ENCODE peak calls at places on chromosome 5, in six cellular contexts. One of them, this sample, is unnamed.

GRCh38 chr5:134905246-134905996 is 490 bp downstream of the PCBD2 start:
- DNase-seq in neuronal stem cell: peak; percentile 36
- DNase-seq in heart left ventricle: no peak
- DNase-seq in left ventricle myocardium inferior: no peak
- DNase-seq in Peyer's patch: peak; percentile 59
- DNase-seq in right lobe of liver: no peak
- DNase-seq in this sample: peak; percentile 78

GRCh38 chr5:130104895-130105684 is 200.8 kb downstream of the CHSY3 start:
- DNase-seq in heart left ventricle: no peak
- DNase-seq in neuronal stem cell: no peak
- DNase-seq in Peyer's patch: no peak
- DNase-seq in right lobe of liver: no peak
- DNase-seq in left ventricle myocardium inferior: no peak
- DNase-seq in this sample: no peak

GRCh38 chr5:7207979-7208378 is 188.0 kb upstream of the ADCY2 start:
- DNase-seq in Peyer's patch: no peak
- DNase-seq in right lobe of liver: no peak
- DNase-seq in heart left ventricle: no peak
- DNase-seq in neuronal stem cell: no peak
- DNase-seq in left ventricle myocardium inferior: no peak
- DNase-seq in this sample: no peak

GRCh38 chr5:122846051-122846567 is 696 bp downstream of the SNX24 start:
- DNase-seq in Peyer's patch: no peak
- DNase-seq in right lobe of liver: no peak
- DNase-seq in left ventricle myocardium inferior: no peak
- DNase-seq in neuronal stem cell: no peak
- DNase-seq in heart left ventricle: no peak
- DNase-seq in this sample: peak; percentile 40

GRCh38 chr5:132876020-132876759 is 2.7 kb downstream of the LEAP2 start:
- DNase-seq in heart left ventricle: no peak
- DNase-seq in neuronal stem cell: no peak
- DNase-seq in right lobe of liver: no peak
- DNase-seq in Peyer's patch: no peak
- DNase-seq in left ventricle myocardium inferior: no peak
- DNase-seq in this sample: no peak

GRCh38 chr5:17910318-17910717 is 276.1 kb downstream of the TAF11L14 start:
- DNase-seq in Peyer's patch: no peak
- DNase-seq in left ventricle myocardium inferior: no peak
- DNase-seq in right lobe of liver: no peak
- DNase-seq in heart left ventricle: no peak
- DNase-seq in neuronal stem cell: no peak
- DNase-seq in this sample: no peak

GRCh38 chr5:95862636-95863382 is 40.3 kb upstream of the GLRX start:
- DNase-seq in left ventricle myocardium inferior: no peak
- DNase-seq in neuronal stem cell: no peak
- DNase-seq in right lobe of liver: no peak
- DNase-seq in Peyer's patch: no peak
- DNase-seq in heart left ventricle: no peak
- DNase-seq in this sample: no peak

GRCh38 chr5:77168187-77168883 is 42.1 kb upstream of the PDE8B start:
- DNase-seq in heart left ventricle: peak; percentile 67
- DNase-seq in Peyer's patch: no peak
- DNase-seq in left ventricle myocardium inferior: peak; percentile 72
- DNase-seq in right lobe of liver: peak; percentile 65
- DNase-seq in neuronal stem cell: no peak
- DNase-seq in this sample: peak; percentile 27

GRCh38 chr5:69001605-69002004 is 92.2 kb upstream of the SLC30A5 start:
- DNase-seq in Peyer's patch: no peak
- DNase-seq in left ventricle myocardium inferior: no peak
- DNase-seq in neuronal stem cell: no peak
- DNase-seq in heart left ventricle: no peak
- DNase-seq in right lobe of liver: no peak
- DNase-seq in this sample: no peak

GRCh38 chr5:130526708-130527107 is 622.4 kb downstream of the CHSY3 start:
- DNase-seq in neuronal stem cell: no peak
- DNase-seq in Peyer's patch: no peak
- DNase-seq in heart left ventricle: no peak
- DNase-seq in left ventricle myocardium inferior: no peak
- DNase-seq in right lobe of liver: no peak
- DNase-seq in this sample: no peak

GRCh38 chr5:90939208-90939607 is 380.6 kb downstream of the ADGRV1 start:
- DNase-seq in Peyer's patch: no peak
- DNase-seq in left ventricle myocardium inferior: no peak
- DNase-seq in heart left ventricle: no peak
- DNase-seq in neuronal stem cell: no peak
- DNase-seq in right lobe of liver: no peak
- DNase-seq in this sample: no peak

GRCh38 chr5:132754947-132755346 is 7.7 kb downstream of the CCNI2 start:
- DNase-seq in heart left ventricle: no peak
- DNase-seq in right lobe of liver: no peak
- DNase-seq in left ventricle myocardium inferior: no peak
- DNase-seq in Peyer's patch: no peak
- DNase-seq in neuronal stem cell: no peak
- DNase-seq in this sample: no peak

GRCh38 chr5:72955143-72955767 is 586 bp upstream of the FCHO2 start:
- DNase-seq in Peyer's patch: no peak
- DNase-seq in left ventricle myocardium inferior: peak; percentile 86
- DNase-seq in right lobe of liver: peak; percentile 90
- DNase-seq in neuronal stem cell: no peak
- DNase-seq in heart left ventricle: peak; percentile 87
- DNase-seq in this sample: no peak

GRCh38 chr5:178230879-178231735 is 1.5 kb downstream of the PHYKPL start:
- DNase-seq in right lobe of liver: peak; percentile 93
- DNase-seq in Peyer's patch: no peak
- DNase-seq in neuronal stem cell: no peak
- DNase-seq in heart left ventricle: peak; percentile 46
- DNase-seq in left ventricle myocardium inferior: peak; percentile 26
- DNase-seq in this sample: no peak

GRCh38 chr5:140148508-140148907 is 22.8 kb downstream of the IGIP start:
- DNase-seq in heart left ventricle: no peak
- DNase-seq in neuronal stem cell: no peak
- DNase-seq in Peyer's patch: no peak
- DNase-seq in right lobe of liver: no peak
- DNase-seq in left ventricle myocardium inferior: no peak
- DNase-seq in this sample: no peak

GRCh38 chr5:150431048-150431447 is 18.3 kb upstream of the CD74 start:
- DNase-seq in right lobe of liver: peak; percentile 51
- DNase-seq in neuronal stem cell: no peak
- DNase-seq in heart left ventricle: no peak
- DNase-seq in left ventricle myocardium inferior: no peak
- DNase-seq in Peyer's patch: no peak
- DNase-seq in this sample: no peak

GRCh38 chr5:72383280-72384205 is 63.4 kb downstream of the PTCD2 start:
- DNase-seq in heart left ventricle: no peak
- DNase-seq in Peyer's patch: no peak
- DNase-seq in neuronal stem cell: no peak
- DNase-seq in right lobe of liver: no peak
- DNase-seq in left ventricle myocardium inferior: no peak
- DNase-seq in this sample: no peak

GRCh38 chr5:54178991-54179390 is 131.4 kb downstream of the ARL15 start:
- DNase-seq in heart left ventricle: no peak
- DNase-seq in left ventricle myocardium inferior: no peak
- DNase-seq in neuronal stem cell: no peak
- DNase-seq in right lobe of liver: no peak
- DNase-seq in Peyer's patch: no peak
- DNase-seq in this sample: no peak

GRCh38 chr5:68171101-68171558 is 44.4 kb upstream of the PIK3R1 start:
- DNase-seq in right lobe of liver: peak; percentile 83
- DNase-seq in left ventricle myocardium inferior: peak; percentile 71
- DNase-seq in neuronal stem cell: peak; percentile 31
- DNase-seq in Peyer's patch: no peak
- DNase-seq in heart left ventricle: peak; percentile 31
- DNase-seq in this sample: no peak

GRCh38 chr5:115856936-115857524 is 15.3 kb downstream of the AP3S1 start:
- DNase-seq in heart left ventricle: no peak
- DNase-seq in left ventricle myocardium inferior: no peak
- DNase-seq in Peyer's patch: no peak
- DNase-seq in neuronal stem cell: no peak
- DNase-seq in right lobe of liver: no peak
- DNase-seq in this sample: no peak

GRCh38 chr5:96885518-96886338 is 9.4 kb downstream of the ERAP2 start:
- DNase-seq in right lobe of liver: no peak
- DNase-seq in Peyer's patch: peak; percentile 48
- DNase-seq in left ventricle myocardium inferior: no peak
- DNase-seq in neuronal stem cell: no peak
- DNase-seq in heart left ventricle: no peak
- DNase-seq in this sample: no peak

GRCh38 chr5:168851902-168852321 is 272.7 kb upstream of the PANK3 start:
- DNase-seq in right lobe of liver: no peak
- DNase-seq in left ventricle myocardium inferior: no peak
- DNase-seq in heart left ventricle: no peak
- DNase-seq in neuronal stem cell: no peak
- DNase-seq in Peyer's patch: no peak
- DNase-seq in this sample: peak; percentile 61

GRCh38 chr5:168850683-168851082 is 271.5 kb upstream of the PANK3 start:
- DNase-seq in neuronal stem cell: no peak
- DNase-seq in right lobe of liver: no peak
- DNase-seq in heart left ventricle: no peak
- DNase-seq in Peyer's patch: no peak
- DNase-seq in left ventricle myocardium inferior: no peak
- DNase-seq in this sample: no peak

GRCh38 chr5:168858371-168858770 is 279.2 kb upstream of the PANK3 start:
- DNase-seq in Peyer's patch: no peak
- DNase-seq in neuronal stem cell: no peak
- DNase-seq in heart left ventricle: no peak
- DNase-seq in left ventricle myocardium inferior: no peak
- DNase-seq in right lobe of liver: no peak
- DNase-seq in this sample: no peak

GRCh38 chr5:168852329-168852728 is 273.2 kb upstream of the PANK3 start:
- DNase-seq in right lobe of liver: no peak
- DNase-seq in left ventricle myocardium inferior: no peak
- DNase-seq in Peyer's patch: no peak
- DNase-seq in heart left ventricle: no peak
- DNase-seq in neuronal stem cell: no peak
- DNase-seq in this sample: no peak

GRCh38 chr5:168853972-168854371 is 274.8 kb upstream of the PANK3 start:
- DNase-seq in Peyer's patch: no peak
- DNase-seq in heart left ventricle: no peak
- DNase-seq in neuronal stem cell: no peak
- DNase-seq in right lobe of liver: no peak
- DNase-seq in left ventricle myocardium inferior: no peak
- DNase-seq in this sample: no peak
- H3K27me3 ChIP-seq in Peyer's patch: no peaks in the 10 kb centered on the region
- H3K27me3 ChIP-seq in heart left ventricle: no peaks in the 10 kb centered on the region
- H3K27me3 ChIP-seq in neuronal stem cell: no peaks in the 10 kb centered on the region
- H3K27me3 ChIP-seq in right lobe of liver: no peaks in the 10 kb centered on the region
- H3K27me3 ChIP-seq in left ventricle myocardium inferior: no peaks in the 10 kb centered on the region
- H3K27me3 ChIP-seq in this sample: no peaks in the 10 kb centered on the region

DNA sequence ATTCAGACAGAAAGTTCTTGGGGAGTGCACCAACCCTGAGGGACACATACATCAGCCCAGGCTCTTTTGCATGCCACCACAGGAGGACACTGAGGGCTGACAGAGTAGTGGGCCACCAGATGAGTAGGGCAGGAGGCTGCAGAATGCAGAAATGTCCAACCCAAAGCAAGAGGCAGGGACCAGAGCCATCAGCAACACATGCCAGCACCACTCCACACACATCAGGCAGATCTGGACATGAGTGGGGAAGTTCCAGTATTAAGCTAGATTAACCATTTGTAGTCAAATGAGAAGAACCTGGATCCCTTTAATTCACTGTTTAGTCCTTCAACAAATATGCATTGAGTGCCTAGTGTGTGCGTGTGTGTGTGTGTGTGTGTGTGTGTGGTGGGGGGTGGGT is 35.7 kb upstream of the OTULINL start:
- DNase-seq in right lobe of liver: no peak
- DNase-seq in left ventricle myocardium inferior: no peak
- DNase-seq in heart left ventricle: no peak
- DNase-seq in neuronal stem cell: no peak
- DNase-seq in Peyer's patch: no peak
- DNase-seq in this sample: no peak
- H3K27ac ChIP-seq in right lobe of liver: no peak overlapping the region
- H3K27ac ChIP-seq in left ventricle myocardium inferior: no peak overlapping the region
- H3K27ac ChIP-seq in heart left ventricle: no peak overlapping the region
- H3K27ac ChIP-seq in neuronal stem cell: no peak overlapping the region
- H3K27ac ChIP-seq in Peyer's patch: no peak overlapping the region
- H3K27ac ChIP-seq in this sample: no peak overlapping the region

GRCh38 chr5:172370648-172371248 is 83.6 kb downstream of the SH3PXD2B start:
- DNase-seq in neuronal stem cell: no peak
- DNase-seq in left ventricle myocardium inferior: no peak
- DNase-seq in heart left ventricle: no peak
- DNase-seq in right lobe of liver: no peak
- DNase-seq in Peyer's patch: peak; percentile 20
- DNase-seq in this sample: peak; percentile 72

GRCh38 chr5:172374783-172375182 is 79.5 kb downstream of the SH3PXD2B start:
- DNase-seq in heart left ventricle: no peak
- DNase-seq in neuronal stem cell: no peak
- DNase-seq in left ventricle myocardium inferior: no peak
- DNase-seq in Peyer's patch: no peak
- DNase-seq in right lobe of liver: no peak
- DNase-seq in this sample: no peak

GRCh38 chr5:172377438-172377837 is 76.9 kb downstream of the SH3PXD2B start:
- DNase-seq in neuronal stem cell: no peak
- DNase-seq in Peyer's patch: no peak
- DNase-seq in heart left ventricle: no peak
- DNase-seq in right lobe of liver: no peak
- DNase-seq in left ventricle myocardium inferior: no peak
- DNase-seq in this sample: no peak

GRCh38 chr5:172370237-172370640 is 84.1 kb downstream of the SH3PXD2B start:
- DNase-seq in Peyer's patch: no peak
- DNase-seq in left ventricle myocardium inferior: no peak
- DNase-seq in right lobe of liver: no peak
- DNase-seq in neuronal stem cell: no peak
- DNase-seq in heart left ventricle: no peak
- DNase-seq in this sample: no peak

DNA sequence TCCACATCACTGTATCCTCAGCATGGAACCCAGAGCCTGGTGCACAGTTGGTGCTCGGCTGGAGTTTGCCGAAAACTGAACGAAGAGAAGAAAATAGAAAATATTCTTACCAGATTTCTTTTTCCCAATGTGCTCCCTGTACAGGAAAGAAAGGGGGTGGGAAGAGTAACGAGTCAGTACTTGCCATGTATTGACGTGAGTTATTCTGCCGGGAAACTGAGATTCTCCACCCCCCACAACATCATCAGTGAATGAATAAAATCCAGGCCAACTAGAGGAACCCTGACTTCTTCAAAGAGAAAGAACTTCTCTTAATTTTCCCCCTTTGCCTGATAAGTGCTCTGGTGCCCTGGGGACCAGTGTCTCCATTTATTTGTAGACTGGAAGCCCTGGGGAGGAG is 80.6 kb downstream of the SH3PXD2B start:
- DNase-seq in left ventricle myocardium inferior: no peak
- DNase-seq in Peyer's patch: no peak
- DNase-seq in right lobe of liver: no peak
- DNase-seq in neuronal stem cell: no peak
- DNase-seq in heart left ventricle: no peak
- DNase-seq in this sample: no peak
- H3K36me3 ChIP-seq in left ventricle myocardium inferior: peaks cover 33% of the 10 kb centered on the region
- H3K36me3 ChIP-seq in Peyer's patch: no peaks in the 10 kb centered on the region
- H3K36me3 ChIP-seq in right lobe of liver: no peaks in the 10 kb centered on the region
- H3K36me3 ChIP-seq in neuronal stem cell: peaks cover 94% of the 10 kb centered on the region
- H3K36me3 ChIP-seq in heart left ventricle: no peaks in the 10 kb centered on the region
- H3K36me3 ChIP-seq in this sample: no peaks in the 10 kb centered on the region

DNA sequence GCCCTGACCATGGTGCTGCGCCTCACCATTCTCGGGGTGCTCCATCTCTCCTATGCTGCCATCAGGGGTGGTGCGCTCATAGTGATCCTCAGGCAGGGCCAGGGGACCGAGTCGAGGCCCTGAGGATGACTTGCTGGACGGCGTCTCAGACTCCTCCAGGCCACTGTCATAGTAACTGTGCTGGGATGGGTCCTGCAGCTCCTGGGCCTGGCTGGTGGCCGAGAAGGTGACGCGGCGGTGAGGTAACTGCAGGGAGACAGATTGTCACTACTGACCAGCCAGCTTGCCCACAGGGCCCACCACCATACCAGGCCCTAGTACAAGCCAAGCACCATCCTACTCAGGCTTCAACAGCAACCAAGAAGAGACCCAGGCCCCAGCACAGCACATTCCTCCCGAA is 21.0 kb downstream of the PCDH1 start:
- DNase-seq in Peyer's patch: no peak
- DNase-seq in right lobe of liver: no peak
- DNase-seq in heart left ventricle: no peak
- DNase-seq in left ventricle myocardium inferior: no peak
- DNase-seq in neuronal stem cell: no peak
- DNase-seq in this sample: no peak
- H3K27me3 ChIP-seq in Peyer's patch: no peaks in the 10 kb centered on the region
- H3K27me3 ChIP-seq in right lobe of liver: no peaks in the 10 kb centered on the region
- H3K27me3 ChIP-seq in heart left ventricle: no peaks in the 10 kb centered on the region
- H3K27me3 ChIP-seq in left ventricle myocardium inferior: no peaks in the 10 kb centered on the region
- H3K27me3 ChIP-seq in neuronal stem cell: no peaks in the 10 kb centered on the region
- H3K27me3 ChIP-seq in this sample: peaks cover 8% of the 10 kb centered on the region

This sample was measured in SJCRH30.